ENCODE peak calls at places on chromosome 12, in seven cellular contexts. D is transverse colon, R is GM12878, M is HepG2, B is ovary, S is stomach, N is tibial nerve. K is an unnamed sample.

GRCh38 chr12:93008044-93008778 is 79.1 kb upstream of the EEA1 start:
- DNase-seq in D (no peak), R (no peak), M (peak; percentile 62), B (no peak), S (no peak), N (no peak), K (no peak)

GRCh38 chr12:112103758-112104504 is 4.7 kb downstream of the NAA25 start:
- DNase-seq in D (no peak), R (no peak), M (no peak), B (no peak), S (no peak), N (no peak), K (no peak)

GRCh38 chr12:109762673-109763191 is 49.1 kb downstream of the FAM222A start:
- DNase-seq in D (no peak), R (no peak), M (no peak), B (peak; percentile 8), S (peak; percentile 20), N (no peak), K (no peak)

GRCh38 chr12:107488666-107489065 is 196.9 kb upstream of the PWP1 start:
- DNase-seq in D (no peak), R (no peak), M (no peak), B (no peak), S (no peak), N (no peak), K (no peak)

GRCh38 chr12:57793920-57794319 is 11.3 kb downstream of the TSFM start:
- DNase-seq in D (no peak), R (no peak), M (no peak), B (no peak), S (no peak), N (no peak), K (no peak)

GRCh38 chr12:124032265-124032886 is 59.4 kb downstream of the ZNF664 start:
- DNase-seq in D (peak; percentile 22), R (no peak), M (peak; percentile 36), B (peak; percentile 59), S (peak; percentile 38), N (peak; percentile 82), K (no peak)

GRCh38 chr12:57236925-57237652 is 7.6 kb downstream of the SHMT2 start:
- DNase-seq in D (no peak), R (no peak), M (no peak), B (no peak), S (no peak), N (no peak), K (no peak)

GRCh38 chr12:40152783-40153383 is 47.0 kb upstream of the SLC2A13 start:
- DNase-seq in D (peak; percentile 59), R (no peak), M (peak; percentile 20), B (peak; percentile 37), S (peak; percentile 50), N (peak; percentile 64), K (no peak)

GRCh38 chr12:41368006-41368405 is 179.9 kb downstream of the PDZRN4 start:
- DNase-seq in D (no peak), R (no peak), M (no peak), B (no peak), S (no peak), N (no peak), K (no peak)

GRCh38 chr12:49232940-49233841 is 31.7 kb upstream of the TUBA1C start:
- DNase-seq in D (peak; percentile 28), R (no peak), M (peak; percentile 30), B (peak; percentile 60), S (peak; percentile 37), N (no peak), K (no peak)

GRCh38 chr12:12056951-12057350 is 13.8 kb upstream of the BCL2L14 start:
- DNase-seq in D (no peak), R (no peak), M (no peak), B (no peak), S (no peak), N (no peak), K (no peak)

GRCh38 chr12:2396448-2396871 is 343.7 kb downstream of the CACNA1C start:
- DNase-seq in D (peak; percentile 30), R (no peak), M (no peak), B (no peak), S (no peak), N (peak; percentile 40), K (no peak)

GRCh38 chr12:25939606-25940005 is 18.9 kb upstream of the RASSF8 start:
- DNase-seq in D (no peak), R (no peak), M (no peak), B (no peak), S (no peak), N (no peak), K (no peak)

GRCh38 chr12:81888341-81888740 is 129.2 kb upstream of the PPFIA2 start:
- DNase-seq in D (no peak), R (no peak), M (no peak), B (no peak), S (no peak), N (no peak), K (no peak)

GRCh38 chr12:57605308-57606015 is 838 bp downstream of the DTX3 start:
- DNase-seq in D (peak; percentile 44), R (no peak), M (no peak), B (no peak), S (no peak), N (no peak), K (no peak)

GRCh38 chr12:44385964-44386363 is 490.2 kb downstream of the NELL2 start:
- DNase-seq in D (no peak), R (no peak), M (no peak), B (no peak), S (no peak), N (no peak), K (no peak)

GRCh38 chr12:7994731-7995205 is 37.7 kb upstream of the FOXJ2 start:
- DNase-seq in D (no peak), R (no peak), M (no peak), B (no peak), S (no peak), N (no peak), K (no peak)

GRCh38 chr12:25327321-25327720 is 76.6 kb upstream of the KRAS start:
- DNase-seq in D (no peak), R (no peak), M (no peak), B (no peak), S (no peak), N (no peak), K (no peak)

GRCh38 chr12:54009171-54010052 is 627 bp downstream of the HOXC8 start:
- DNase-seq in D (no peak), R (no peak), M (no peak), B (no peak), S (no peak), N (no peak), K (no peak)

GRCh38 chr12:53623986-53624385 is 2.2 kb downstream of the ATF7 start:
- DNase-seq in D (no peak), R (no peak), M (peak; percentile 52), B (peak; percentile 37), S (no peak), N (peak; percentile 52), K (no peak)

GRCh38 chr12:70327541-70327940 is 38.5 kb upstream of the KCNMB4 start:
- DNase-seq in D (no peak), R (no peak), M (no peak), B (no peak), S (no peak), N (no peak), K (no peak)

GRCh38 chr12:74514098-74514872 is 23.4 kb upstream of the ATXN7L3B start:
- DNase-seq in D (no peak), R (no peak), M (peak; percentile 0), B (no peak), S (no peak), N (no peak), K (no peak)

GRCh38 chr12:114679942-114680341 is 4.0 kb downstream of the TBX3 start:
- DNase-seq in D (no peak), R (no peak), M (no peak), B (no peak), S (no peak), N (no peak), K (no peak)

GRCh38 chr12:46404733-46405132 is 32.2 kb upstream of the SLC38A2 start:
- DNase-seq in D (no peak), R (no peak), M (no peak), B (no peak), S (no peak), N (no peak), K (no peak)
- TF ChIP-seq EP300 in D (no peak), R (no peak), M (no peak), B (no peak), S (no peak), N (no peak), K (no peak)

DNA sequence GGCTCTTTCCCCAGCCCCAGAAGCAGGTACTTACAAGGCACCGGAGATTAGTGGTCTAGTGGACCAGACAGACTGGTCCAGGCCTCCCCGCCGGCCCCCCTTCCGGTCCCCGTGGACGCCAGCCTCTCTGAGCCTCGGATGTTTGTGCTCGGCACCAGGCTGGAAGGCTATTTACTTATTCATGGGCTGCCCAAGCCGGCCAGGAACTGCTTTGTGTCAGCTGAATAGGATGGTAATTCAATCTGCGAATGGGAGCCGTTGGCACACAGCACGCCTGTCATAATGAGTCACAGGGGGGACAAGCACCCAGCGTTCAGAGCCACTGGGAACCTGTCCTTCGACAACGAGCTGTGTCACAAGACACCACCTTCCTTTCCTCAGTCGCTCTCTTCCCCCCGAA is 82.3 kb downstream of the RIMBP2 start:
- DNase-seq in D (peak; percentile 46), R (no peak), M (no peak), B (no peak), S (peak; percentile 29), N (no peak), K (no peak)
- TF ChIP-seq POLR2A in D (no peak), R (no peak), M (no peak), B (no peak), S (no peak), N (no peak), K (no peak)

DNA sequence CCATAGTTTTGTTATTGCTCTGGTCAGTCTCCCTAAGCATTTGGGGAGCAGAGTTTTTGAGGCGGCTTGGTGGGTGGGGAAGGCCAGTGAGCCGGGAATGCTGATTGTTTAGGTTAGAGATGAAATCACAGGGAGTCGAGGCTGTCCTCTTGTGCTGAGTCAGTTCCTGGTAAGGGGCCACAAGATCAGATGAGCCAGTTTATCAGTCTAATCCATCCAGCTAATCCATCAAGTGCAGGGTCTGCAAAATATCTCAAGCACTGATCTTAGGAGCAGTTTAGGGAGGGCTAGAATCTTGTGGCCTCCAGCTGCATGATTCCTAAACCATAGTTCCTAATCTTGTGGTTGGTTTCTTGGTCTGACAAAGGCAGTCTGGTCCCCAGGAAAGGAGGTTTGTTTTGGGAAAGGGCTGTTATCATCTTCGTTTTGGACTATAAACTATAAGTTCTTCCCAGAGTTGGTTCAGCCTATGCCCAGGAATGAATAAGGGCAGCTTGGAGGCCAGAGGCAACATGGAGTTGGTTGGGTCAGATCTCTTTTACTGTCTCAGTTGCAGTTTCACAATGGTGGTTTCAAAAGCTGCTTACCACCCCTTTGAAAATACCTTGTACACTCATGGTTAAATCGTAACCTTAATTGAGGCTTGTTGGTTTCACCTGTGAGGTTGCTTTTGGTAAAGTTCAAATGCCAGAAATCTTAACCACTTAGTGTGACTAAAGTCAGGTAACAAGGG is 33.6 kb upstream of the HIGD1C start:
- DNase-seq in D (no peak), R (no peak), M (no peak), B (no peak), S (no peak), N (no peak), K (no peak)
- TF ChIP-seq EP300 in D (no peak), R (no peak), M (no peak), B (no peak), S (no peak), N (no peak), K (no peak)

DNA sequence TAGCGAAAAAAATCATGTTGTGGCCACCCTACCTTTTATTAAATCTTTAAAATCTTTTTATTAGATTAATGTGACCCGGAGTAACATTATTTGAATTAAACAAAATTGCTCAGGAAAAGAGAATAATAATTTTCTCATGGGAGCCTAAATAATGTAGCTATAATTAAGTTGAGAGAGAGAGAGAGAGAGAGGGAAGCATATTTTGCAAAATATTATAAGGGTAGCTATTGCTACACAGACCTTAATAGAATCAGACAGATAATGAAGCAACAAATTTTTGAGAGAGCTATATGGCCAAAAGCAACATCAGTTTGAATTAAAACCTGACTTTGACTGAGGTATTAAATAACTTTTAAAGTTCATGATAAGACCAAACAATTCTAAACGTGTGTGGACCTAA is 703.5 kb downstream of the TMTC2 start:
- DNase-seq in D (no peak), R (no peak), M (no peak), B (no peak), S (no peak), N (no peak), K (no peak)
- TF ChIP-seq POLR2A in D (no peak), R (no peak), M (no peak), B (no peak), S (no peak), N (no peak), K (no peak)

K was measured in esophagus muscularis mucosa.